ENCODE peak calls at places on chromosomes 6 and 20, in six cellular contexts. C is SK-N-SH, R is GM12878, Z is HCT116, J is GM23338, G is H1. T is an unnamed sample.

GRCh38 chr6:169250660-169251059 is 3.0 kb downstream of the THBS2 start:
- DNase-seq in C (no peak), R (no peak), Z (peak; percentile 23), J (peak; percentile 60), G (no peak), T (no peak)

GRCh38 chr6:11575408-11576033 is 38.0 kb downstream of the TMEM170B start:
- DNase-seq in C (peak; percentile 46), R (peak; percentile 74), Z (peak; percentile 71), J (peak; percentile 86), G (peak; percentile 56), T (peak; percentile 84)

GRCh38 chr20:22511943-22512910 is 72.1 kb downstream of the FOXA2 start:
- DNase-seq in C (no peak), R (no peak), Z (no peak), J (peak; percentile 47), G (no peak), T (peak; percentile 85)

GRCh38 chr20:18669241-18670019 is 81.6 kb downstream of the DTD1 start:
- DNase-seq in C (no peak), R (no peak), Z (no peak), J (peak; percentile 31), G (no peak), T (no peak)

GRCh38 chr6:111861321-111861938 is 11.8 kb downstream of the FYN start:
- DNase-seq in C (no peak), R (no peak), Z (no peak), J (peak; percentile 38), G (no peak), T (no peak)

GRCh38 chr20:7503501-7503900 is 436.8 kb downstream of the HAO1 start:
- DNase-seq in C (no peak), R (no peak), Z (no peak), J (no peak), G (no peak), T (no peak)

GRCh38 chr6:121849477-121849876 is 414.0 kb downstream of the GJA1 start:
- DNase-seq in C (peak; percentile 59), R (no peak), Z (peak; percentile 53), J (peak; percentile 97), G (peak; percentile 85), T (peak; percentile 88)

GRCh38 chr20:46458891-46459750 is 52.7 kb upstream of the ELMO2 start:
- DNase-seq in C (peak; percentile 84), R (peak; percentile 8), Z (no peak), J (peak; percentile 97), G (peak; percentile 96), T (no peak)

GRCh38 chr20:50193169-50193850 is 2.7 kb downstream of the CEBPB start:
- DNase-seq in C (no peak), R (no peak), Z (no peak), J (no peak), G (no peak), T (no peak)

GRCh38 chr20:56328861-56329260 is 29.9 kb upstream of the FAM210B start:
- DNase-seq in C (no peak), R (no peak), Z (no peak), J (no peak), G (no peak), T (no peak)

GRCh38 chr6:33692760-33693158 is 18.7 kb downstream of the UQCC2 start:
- DNase-seq in C (no peak), R (no peak), Z (no peak), J (no peak), G (no peak), T (no peak)

GRCh38 chr6:110543106-110543505 is 66.7 kb upstream of the SLC22A16 start:
- DNase-seq in C (peak; percentile 52), R (no peak), Z (no peak), J (no peak), G (no peak), T (no peak)

GRCh38 chr6:760982-761955 is 68.3 kb upstream of the EXOC2 start:
- DNase-seq in C (peak; percentile 31), R (no peak), Z (no peak), J (peak; percentile 21), G (no peak), T (no peak)

GRCh38 chr6:81697564-81697963 is 54.9 kb downstream of the TENT5A start:
- DNase-seq in C (no peak), R (no peak), Z (no peak), J (no peak), G (no peak), T (no peak)

GRCh38 chr6:136037885-136038460 is 186.5 kb downstream of the PDE7B start:
- DNase-seq in C (peak; percentile 65), R (no peak), Z (no peak), J (no peak), G (no peak), T (peak; percentile 70)
- H2AFZ ChIP-seq in C (peak overlapping the region; percentile 86), R (no peak overlapping the region), Z (no peak overlapping the region), J (peak overlapping the region; percentile 67), G (no peak overlapping the region), T (peak overlapping the region; percentile 33)

GRCh38 chr6:40586800-40587201 is 363 bp downstream of the LRFN2 start:
- DNase-seq in C (peak; percentile 72), R (no peak), Z (no peak), J (no peak), G (peak; percentile 52), T (no peak)
- H3K4me3 ChIP-seq in C (peak overlapping the region; percentile 48), R (no peak overlapping the region), Z (no peak overlapping the region), J (peak overlapping the region; percentile 79), G (peak overlapping the region; percentile 69), T (no peak overlapping the region)

GRCh38 chr6:47260021-47260420 is 49.7 kb downstream of the TNFRSF21 start:
- DNase-seq in C (no peak), R (no peak), Z (no peak), J (no peak), G (no peak), T (peak; percentile 72)

GRCh38 chr6:47261191-47261590 is 48.5 kb downstream of the TNFRSF21 start:
- DNase-seq in C (no peak), R (no peak), Z (no peak), J (no peak), G (no peak), T (no peak)

GRCh38 chr6:47264775-47265184 is 44.9 kb downstream of the TNFRSF21 start:
- DNase-seq in C (no peak), R (no peak), Z (no peak), J (no peak), G (no peak), T (peak; percentile 97)

GRCh38 chr6:47263268-47263667 is 46.4 kb downstream of the TNFRSF21 start:
- DNase-seq in C (no peak), R (no peak), Z (no peak), J (no peak), G (no peak), T (no peak)

GRCh38 chr6:47262226-47262625 is 47.5 kb downstream of the TNFRSF21 start:
- DNase-seq in C (no peak), R (no peak), Z (no peak), J (no peak), G (no peak), T (peak; percentile 50)
- TF ChIP-seq POLR2AphosphoS5 in C (no peak), R (no peak), Z (no peak), J (no peak), G (no peak), T (no peak)

DNA sequence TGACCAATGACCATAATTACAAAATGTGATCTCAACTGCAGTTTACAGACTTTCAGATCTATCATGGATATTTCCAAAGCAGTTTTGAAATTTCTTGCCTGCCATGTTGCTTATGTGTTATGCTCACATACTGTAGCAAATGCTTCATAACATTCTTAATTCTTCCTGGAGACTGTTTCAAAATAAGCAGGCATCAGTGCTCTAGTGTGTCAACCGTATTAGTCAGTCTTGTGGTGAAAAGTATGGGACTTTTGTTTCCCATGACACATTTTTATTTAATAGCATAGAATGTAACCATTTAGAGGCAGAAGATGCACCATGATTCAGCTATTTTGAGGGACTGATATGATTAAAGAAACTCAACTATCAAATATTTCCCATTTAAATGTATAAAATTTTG is 1.7 kb downstream of the POPDC3 start:
- DNase-seq in C (no peak), R (no peak), Z (no peak), J (no peak), G (no peak), T (no peak)
- H2AFZ ChIP-seq in C (no peak overlapping the region), R (no peak overlapping the region), Z (no peak overlapping the region), J (no peak overlapping the region), G (no peak overlapping the region), T (no peak overlapping the region)

T was measured in endothelial cell of umbilical vein.